ENCODE peak calls at places on chromosomes 1 and 21, in five cellular contexts. A, C, U, T and M are unnamed samples.

GRCh38 chr1:209157514-209158285 is 425.8 kb upstream of the CAMK1G start:
- DNase-seq in A (no peak), C (no peak), U (no peak), T (no peak), M (no peak)

GRCh38 chr1:218546314-218546713 is 201.2 kb downstream of the TGFB2 start:
- DNase-seq in A (peak), C (no peak), U (no peak), T (no peak), M (no peak)

GRCh38 chr1:105891308-105891707 is 1165.2 kb upstream of the PRMT6 start:
- DNase-seq in A (no peak), C (no peak), U (no peak), T (no peak), M (no peak)

GRCh38 chr1:178579562-178579961 is 66.7 kb downstream of the TEX35 start:
- DNase-seq in A (no peak), C (peak), U (peak), T (no peak), M (no peak)

GRCh38 chr1:226706664-226707063 is 32.4 kb downstream of the ITPKB start:
- DNase-seq in A (no peak), C (no peak), U (no peak), T (no peak), M (no peak)

GRCh38 chr1:181094813-181095212 is 6.3 kb downstream of the IER5 start:
- DNase-seq in A (no peak), C (no peak), U (no peak), T (peak), M (peak)

GRCh38 chr1:202959276-202959620 is 1.1 kb upstream of the ADIPOR1 start:
- DNase-seq in A (peak), C (no peak), U (no peak), T (peak), M (no peak)

GRCh38 chr1:58584082-58584895 is 7.2 kb upstream of the TACSTD2 start:
- DNase-seq in A (peak), C (no peak), U (peak), T (peak), M (no peak)

GRCh38 chr1:227903061-227903521 is 44.6 kb downstream of the WNT9A start:
- DNase-seq in A (no peak), C (no peak), U (no peak), T (no peak), M (no peak)

GRCh38 chr1:162074548-162074947 is 5.1 kb downstream of the NOS1AP start:
- DNase-seq in A (peak), C (no peak), U (no peak), T (no peak), M (no peak)

GRCh38 chr1:189121941-189122340 is 1355.7 kb downstream of the BRINP3 start:
- DNase-seq in A (no peak), C (no peak), U (no peak), T (no peak), M (no peak)

GRCh38 chr1:36573445-36573844 is 90.7 kb upstream of the CSF3R start:
- DNase-seq in A (no peak), C (no peak), U (no peak), T (no peak), M (no peak)

GRCh38 chr21:25878334-25878733 is 143.6 kb downstream of the GABPA start:
- DNase-seq in A (peak), C (no peak), U (no peak), T (peak), M (no peak)

GRCh38 chr1:169491845-169492281 is 6.1 kb upstream of the SLC19A2 start:
- DNase-seq in A (no peak), C (no peak), U (no peak), T (no peak), M (no peak)

GRCh38 chr1:14778882-14779594 is 180.6 kb downstream of the KAZN start:
- DNase-seq in A (peak), C (peak), U (peak), T (peak), M (peak)

GRCh38 chr1:220301630-220302029 is 29.4 kb upstream of the RAB3GAP2 start:
- DNase-seq in A (no peak), C (no peak), U (peak), T (no peak), M (no peak)

GRCh38 chr21:18265955-18266354 is 21.3 kb downstream of the CHODL start:
- DNase-seq in A (no peak), C (no peak), U (no peak), T (no peak), M (no peak)

GRCh38 chr1:170823120-170823519 is 112.2 kb upstream of the MROH9 start:
- DNase-seq in A (no peak), C (no peak), U (no peak), T (no peak), M (no peak)

GRCh38 chr1:45345014-45345413 is 4.8 kb upstream of the MUTYH start:
- DNase-seq in A (no peak), C (no peak), U (no peak), T (no peak), M (no peak)

GRCh38 chr1:205313681-205314308 is 7.8 kb downstream of the NUAK2 start:
- DNase-seq in A (no peak), C (peak), U (peak), T (peak), M (peak)

GRCh38 chr1:61641578-61642336 is 83.2 kb downstream of the TM2D1 start:
- DNase-seq in A (peak), C (peak), U (peak), T (peak), M (peak)

GRCh38 chr1:95027046-95027445 is 45.7 kb downstream of the ALG14 start:
- DNase-seq in A (no peak), C (no peak), U (no peak), T (no peak), M (no peak)

GRCh38 chr1:58884706-58885661 is 101.1 kb upstream of the JUN start:
- DNase-seq in A (peak), C (no peak), U (no peak), T (peak), M (no peak)

GRCh38 chr1:198238121-198238520 is 81.3 kb downstream of the NEK7 start:
- DNase-seq in A (no peak), C (peak), U (no peak), T (no peak), M (no peak)

GRCh38 chr1:214582289-214582891 is 20.6 kb upstream of the CENPF start:
- DNase-seq in A (no peak), C (no peak), U (no peak), T (no peak), M (peak)

GRCh38 chr21:42411891-42412635 is 8.4 kb downstream of the UBASH3A start:
- DNase-seq in A (no peak), C (no peak), U (no peak), T (no peak), M (no peak)

GRCh38 chr1:18881642-18882431 is 20.5 kb downstream of the ALDH4A1 start:
- DNase-seq in A (no peak), C (no peak), U (no peak), T (no peak), M (no peak)

GRCh38 chr1:12056331-12056841 is 6.7 kb upstream of the TNFRSF8 start:
- DNase-seq in A (peak), C (no peak), U (no peak), T (no peak), M (no peak)

GRCh38 chr21:17542371-17542992 is 29.6 kb downstream of the CXADR start:
- DNase-seq in A (no peak), C (no peak), U (no peak), T (no peak), M (no peak)

GRCh38 chr1:11893907-11894251 is 32.3 kb downstream of the KIAA2013 start:
- DNase-seq in A (peak), C (peak), U (peak), T (peak), M (peak)

GRCh38 chr1:211749251-211749650 is 73.8 kb upstream of the NEK2 start:
- DNase-seq in A (no peak), C (no peak), U (no peak), T (no peak), M (no peak)

GRCh38 chr1:29835486-29836273 is 599.4 kb downstream of the PTPRU start:
- DNase-seq in A (no peak), C (no peak), U (no peak), T (no peak), M (no peak)

GRCh38 chr1:183580281-183580682 is 10.0 kb downstream of the NCF2 start:
- DNase-seq in A (peak), C (peak), U (peak), T (no peak), M (peak)
- H3K27ac ChIP-seq in A (no peak), C (no peak), U (no peak), T (no peak), M (no peak)

DNA sequence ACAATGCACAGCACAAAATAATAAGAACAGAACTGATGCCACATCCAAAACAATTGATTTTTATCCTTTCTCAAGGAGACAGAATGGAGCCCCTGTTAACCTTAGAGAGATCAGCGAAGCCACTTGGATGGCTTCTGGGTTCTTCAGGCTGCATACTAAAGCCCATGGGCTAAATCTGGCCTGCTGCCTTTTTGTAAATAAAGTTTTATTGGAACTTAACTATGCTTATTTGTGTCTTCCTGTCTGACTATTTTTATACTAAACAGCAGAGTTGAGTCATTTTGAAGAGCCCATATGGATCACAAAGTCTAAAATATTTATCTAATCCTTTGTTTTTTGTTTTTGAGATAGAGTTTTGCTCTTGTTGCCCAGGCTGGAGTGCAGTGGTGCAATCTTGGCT is 16.3 kb upstream of the PPM1J start:
- DNase-seq in A (no peak), C (no peak), U (no peak), T (no peak), M (no peak)
- TF ChIP-seq EZH2phosphoT487 in A (no peak), C (no peak), U (no peak), T (no peak), M (no peak)

GRCh38 chr1:85626818-85627217 is 46.3 kb downstream of the CCN1 start:
- DNase-seq in A (no peak), C (no peak), U (no peak), T (no peak), M (no peak)

GRCh38 chr1:85628791-85629531 is 48.4 kb downstream of the CCN1 start:
- DNase-seq in A (peak), C (no peak), U (no peak), T (peak), M (peak)

GRCh38 chr1:85624361-85624760 is 43.8 kb downstream of the CCN1 start:
- DNase-seq in A (no peak), C (no peak), U (no peak), T (no peak), M (no peak)

DNA sequence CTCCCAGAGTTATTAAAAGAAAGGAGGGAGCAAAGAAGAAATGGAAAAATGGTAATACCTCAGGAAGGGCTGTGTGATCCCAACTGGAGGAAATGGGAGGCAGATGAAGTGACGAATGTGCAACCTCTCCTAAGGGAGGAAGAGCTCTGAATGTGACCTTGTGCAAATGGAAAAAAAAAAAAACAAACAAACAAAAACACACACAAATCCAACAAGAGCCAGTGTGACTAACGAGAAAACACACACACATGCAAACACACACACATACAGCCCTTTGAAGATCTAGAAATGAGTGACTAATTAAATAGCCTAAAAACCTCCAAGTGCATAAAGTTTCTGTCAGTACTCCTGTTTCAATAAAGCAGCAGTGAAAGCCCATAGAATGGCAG is 49.0 kb downstream of the CCN1 start:
- DNase-seq in A (peak), C (no peak), U (no peak), T (no peak), M (no peak)
- H3K27ac ChIP-seq in A (peak), C (no peak), U (no peak), T (peak), M (no peak)

GRCh38 chr1:223328566-223328965 is 35.4 kb downstream of the SUSD4 start:
- DNase-seq in A (no peak), C (no peak), U (no peak), T (no peak), M (no peak)
- TF ChIP-seq EZH2phosphoT487 in A (no peak), C (no peak), U (no peak), T (no peak), M (no peak)

DNA sequence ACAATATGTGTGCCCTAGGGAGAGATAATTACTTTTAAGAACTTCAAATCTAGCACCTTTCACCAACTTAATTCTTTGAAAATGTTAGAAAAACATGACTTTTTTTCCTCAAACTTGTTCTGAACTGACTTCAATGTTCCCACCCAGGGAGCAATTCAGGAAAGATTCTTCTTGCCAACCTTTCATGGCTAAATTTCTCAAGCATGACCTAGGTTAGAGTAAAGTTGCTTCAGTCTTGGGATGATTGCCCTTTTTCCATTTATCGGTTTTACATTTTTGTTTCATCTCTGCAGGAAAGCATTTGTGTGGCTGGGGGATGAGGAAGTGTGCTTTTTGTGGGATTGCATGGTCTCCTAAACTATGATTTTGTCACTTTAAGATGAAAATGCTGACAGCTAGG is 647.7 kb downstream of the LTN1 start:
- DNase-seq in A (no peak), C (no peak), U (no peak), T (no peak), M (no peak)
- H3K27ac ChIP-seq in A (no peak), C (no peak), U (no peak), T (no peak), M (no peak)